ENCODE peak calls at places on chromosomes 12 and 14, in ten cellular contexts. K is H54; T is NCI-H748 treated with DMSO at 0.1 percent for 48 hours; L is ELF-1; R is GDM1; F is NCI-H510A; Y is effector memory CD4-positive, alpha-beta T cell; Z is HTR-8/SVneo; N is RPMI7951; W is skeletal muscle cell. D is an unnamed sample.

GRCh38 chr12:90842477-90842876 is 112.5 kb downstream of the CCER1 start:
- DNase-seq in T (no peak), L (no peak), Y (no peak), W (no peak), N (no peak), R (no peak), F (no peak), K (no peak), Z (no peak), D (no peak)

GRCh38 chr12:79063258-79063657 is 198.7 kb downstream of the SYT1 start:
- DNase-seq in K (no peak), R (no peak), W (no peak), F (no peak), N (peak; percentile 8), T (no peak), Z (no peak), L (no peak), Y (no peak), D (no peak)

GRCh38 chr14:71261206-71261605 is 353.9 kb downstream of the PCNX1 start:
- DNase-seq in F (no peak), R (no peak), L (no peak), K (no peak), Z (no peak), W (peak; percentile 74), T (no peak), Y (no peak), N (peak; percentile 23), D (no peak)

GRCh38 chr12:67811437-67812361 is 163.2 kb downstream of the DYRK2 start:
- DNase-seq in Z (no peak), R (no peak), F (no peak), W (peak; percentile 43), Y (no peak), T (no peak), L (no peak), N (peak; percentile 60), K (peak; percentile 17), D (no peak)

GRCh38 chr12:98424726-98425401 is 90.5 kb upstream of the TMPO start:
- DNase-seq in Z (peak; percentile 81), N (peak; percentile 62), R (no peak), T (peak; percentile 58), L (peak; percentile 81), K (peak; percentile 49), W (peak; percentile 56), Y (peak; percentile 16), F (no peak), D (peak; percentile 21)

GRCh38 chr12:46266382-46266791 is 2.5 kb downstream of the SLC38A1 start:
- DNase-seq in K (no peak), L (no peak), W (peak; percentile 43), Y (peak; percentile 31), T (peak; percentile 34), Z (no peak), R (no peak), F (no peak), N (no peak), D (no peak)

GRCh38 chr12:57139796-57140649 is 7.4 kb downstream of the LRP1-AS start:
- DNase-seq in T (no peak), F (no peak), L (no peak), K (no peak), R (no peak), N (no peak), Y (no peak), Z (no peak), W (no peak), D (no peak)

GRCh38 chr12:99277566-99277965 is 370.0 kb upstream of the GARIN6 start:
- DNase-seq in Z (no peak), N (no peak), K (no peak), F (no peak), W (no peak), T (no peak), Y (no peak), R (no peak), L (no peak), D (no peak)

GRCh38 chr14:21384494-21384851 is 654 bp upstream of the SUPT16H start:
- DNase-seq in T (no peak), L (no peak), N (no peak), Y (no peak), K (no peak), F (no peak), W (no peak), Z (no peak), R (peak; percentile 34), D (no peak)

GRCh38 chr14:104283197-104284106 is 145.1 kb downstream of the KIF26A start:
- DNase-seq in N (no peak), F (peak; percentile 44), L (no peak), Y (no peak), K (no peak), Z (no peak), R (no peak), T (peak; percentile 19), W (no peak), D (no peak)

GRCh38 chr12:92362785-92363184 is 217.1 kb upstream of the BTG1 start:
- DNase-seq in W (no peak), R (no peak), T (no peak), N (no peak), F (no peak), Y (no peak), Z (no peak), L (no peak), K (no peak), D (no peak)

GRCh38 chr14:28344381-28344780 is 422.2 kb upstream of the FOXG1 start:
- DNase-seq in T (no peak), Y (no peak), K (no peak), R (no peak), W (no peak), Z (no peak), L (no peak), F (no peak), N (peak; percentile 59), D (no peak)

GRCh38 chr12:849192-849527 is 96.8 kb downstream of the WNK1 start:
- DNase-seq in T (no peak), Y (no peak), Z (no peak), R (no peak), N (no peak), K (no peak), L (no peak), W (no peak), F (no peak), D (no peak)

GRCh38 chr14:74480051-74480450 is 13.1 kb downstream of the NPC2 start:
- DNase-seq in Z (no peak), F (no peak), R (no peak), W (no peak), Y (no peak), N (no peak), K (no peak), L (no peak), T (no peak), D (no peak)

GRCh38 chr14:90429764-90430163 is 32.9 kb downstream of the CALM1 start:
- DNase-seq in N (no peak), Y (no peak), T (no peak), Z (no peak), R (no peak), L (no peak), W (no peak), F (no peak), K (no peak), D (no peak)

GRCh38 chr14:54681819-54682261 is 114.9 kb downstream of the SAMD4A start:
- DNase-seq in K (no peak), F (no peak), Z (peak; percentile 75), T (no peak), W (no peak), Y (no peak), N (peak; percentile 37), R (no peak), L (no peak), D (no peak)

GRCh38 chr12:52956987-52957386 is 8.1 kb downstream of the KRT18 start:
- DNase-seq in L (no peak), K (no peak), Z (no peak), N (no peak), Y (no peak), T (no peak), R (no peak), F (peak; percentile 68), W (no peak), D (peak; percentile 78)

GRCh38 chr14:60632777-60633176 is 16.5 kb downstream of the SIX1 start:
- DNase-seq in Z (no peak), L (no peak), F (no peak), Y (no peak), W (no peak), T (no peak), N (no peak), K (no peak), R (no peak), D (peak; percentile 90)

GRCh38 chr14:76782115-76782884 is 21.0 kb downstream of the VASH1 start:
- DNase-seq in L (no peak), F (no peak), K (no peak), N (no peak), W (no peak), Y (no peak), T (no peak), Z (no peak), R (no peak), D (no peak)

GRCh38 chr12:104329697-104330096 is 26.2 kb downstream of the EID3 start:
- DNase-seq in R (no peak), N (no peak), L (no peak), K (no peak), W (no peak), Y (no peak), Z (no peak), F (no peak), T (no peak), D (no peak)

GRCh38 chr12:89821901-89822300 is 113.3 kb upstream of the ATP2B1 start:
- DNase-seq in K (no peak), T (no peak), L (no peak), R (no peak), W (no peak), Z (no peak), N (no peak), F (no peak), Y (no peak), D (no peak)

GRCh38 chr12:120669055-120669828 is 17.7 kb upstream of the MLEC start:
- DNase-seq in F (no peak), T (no peak), W (no peak), L (no peak), K (peak; percentile 53), Y (no peak), R (no peak), Z (no peak), N (peak; percentile 25), D (no peak)

GRCh38 chr14:87864356-87865230 is 128.4 kb downstream of the GALC start:
- DNase-seq in F (no peak), N (no peak), W (no peak), L (no peak), Z (no peak), K (no peak), R (no peak), Y (no peak), T (no peak), D (no peak)

GRCh38 chr14:38042356-38042755 is 165.3 kb upstream of the SSTR1 start:
- DNase-seq in K (peak; percentile 12), Z (peak; percentile 52), L (peak; percentile 53), W (peak; percentile 22), Y (no peak), R (no peak), T (no peak), N (peak; percentile 65), F (no peak), D (no peak)

GRCh38 chr12:25960176-25960575 is 1.7 kb downstream of the RASSF8 start:
- DNase-seq in Y (no peak), N (peak; percentile 60), L (peak; percentile 23), F (no peak), T (no peak), W (no peak), R (no peak), Z (peak; percentile 41), K (no peak), D (no peak)

D was measured in NCI-H2107.